ENCODE peak calls at places on chromosomes 2 and 18, in five cellular contexts. W is hypothalamus, A is astrocyte of the spinal cord, L is EL, D is NCI-H510A. X is an unnamed sample.

GRCh38 chr2:85899849-85900248 is 11.1 kb upstream of the ST3GAL5 start:
- DNase-seq in L (no peak), A (no peak), W (no peak), D (no peak), X (no peak)

GRCh38 chr2:146817613-146818012 is 1027.2 kb upstream of the ACVR2A start:
- DNase-seq in D (no peak), A (peak; percentile 16), L (no peak), W (no peak), X (no peak)

GRCh38 chr18:3481696-3482210 is 31.8 kb downstream of the TGIF1 start:
- DNase-seq in A (no peak), L (peak; percentile 23), W (no peak), D (peak; percentile 30), X (no peak)

GRCh38 chr2:144943986-144944385 is 424.1 kb upstream of the ZEB2 start:
- DNase-seq in A (peak; percentile 59), D (no peak), W (no peak), L (peak; percentile 86), X (no peak)

GRCh38 chr2:142865924-142866323 is 11.5 kb upstream of the KYNU start:
- DNase-seq in W (no peak), L (no peak), A (peak; percentile 27), D (no peak), X (no peak)

GRCh38 chr2:226743911-226744310 is 55.7 kb downstream of the IRS1 start:
- DNase-seq in W (no peak), D (no peak), A (peak; percentile 36), L (no peak), X (no peak)

GRCh38 chr2:157261199-157261782 is 3.8 kb downstream of the GALNT5 start:
- DNase-seq in D (no peak), L (peak; percentile 61), W (no peak), A (peak; percentile 54), X (no peak)

GRCh38 chr2:71615769-71616730 is 162.7 kb downstream of the DYSF start:
- DNase-seq in W (no peak), A (no peak), D (no peak), L (no peak), X (no peak)

GRCh38 chr2:20430035-20430434 is 16.8 kb upstream of the RHOB start:
- DNase-seq in W (no peak), L (no peak), A (no peak), D (no peak), X (no peak)

GRCh38 chr2:32801741-32802140 is 145.0 kb upstream of the LTBP1 start:
- DNase-seq in L (no peak), W (no peak), D (no peak), A (no peak), X (no peak)

GRCh38 chr2:217434183-217434620 is 568.6 kb downstream of the TNS1 start:
- DNase-seq in W (peak; percentile 63), D (peak; percentile 87), A (peak; percentile 95), L (peak; percentile 89), X (peak; percentile 94)

X was measured in DMS79.